ENCODE peak calls at places on chromosomes 5 and 9, in ten cellular contexts. One of them, this sample, is unnamed.
A peak's percentile ranks its signal among the peaks of the same experiment; 100 is the strongest.

GRCh38 chr5:58318468-58318867 is 141.4 kb downstream of the PLK2 start:
- DNase-seq in Caco-2: no peak
- DNase-seq in stimulated activated CD8-positive, alpha-beta memory T cell treated with anti-CD3 and anti-CD28 coated beads, Interleukin-12 subunit alpha, Interleukin-12 subunit beta, amount 100 ng/mL, for 1 hour: no peak
- DNase-seq in H54: no peak
- DNase-seq in progenitor cell of endocrine pancreas: no peak
- DNase-seq in occipital lobe: no peak
- DNase-seq in COR-L47: no peak
- DNase-seq in left ventricle myocardium inferior: no peak
- DNase-seq in activated naive CD4-positive, alpha-beta T cell: no peak
- DNase-seq in naive thymus-derived CD8-positive, alpha-beta T cell: no peak
- DNase-seq in this sample: no peak

GRCh38 chr9:129697111-129697955 is 31.9 kb downstream of the PRRX2 start:
- DNase-seq in COR-L47: peak; percentile 56
- DNase-seq in activated naive CD4-positive, alpha-beta T cell: no peak
- DNase-seq in progenitor cell of endocrine pancreas: no peak
- DNase-seq in stimulated activated CD8-positive, alpha-beta memory T cell treated with anti-CD3 and anti-CD28 coated beads, Interleukin-12 subunit alpha, Interleukin-12 subunit beta, amount 100 ng/mL, for 1 hour: peak; percentile 1
- DNase-seq in left ventricle myocardium inferior: peak; percentile 41
- DNase-seq in H54: peak; percentile 40
- DNase-seq in naive thymus-derived CD8-positive, alpha-beta T cell: no peak
- DNase-seq in Caco-2: no peak
- DNase-seq in occipital lobe: no peak
- DNase-seq in this sample: peak; percentile 77

GRCh38 chr5:55481293-55481900 is 53.4 kb downstream of the PLPP1 start:
- DNase-seq in progenitor cell of endocrine pancreas: no peak
- DNase-seq in activated naive CD4-positive, alpha-beta T cell: no peak
- DNase-seq in H54: no peak
- DNase-seq in stimulated activated CD8-positive, alpha-beta memory T cell treated with anti-CD3 and anti-CD28 coated beads, Interleukin-12 subunit alpha, Interleukin-12 subunit beta, amount 100 ng/mL, for 1 hour: no peak
- DNase-seq in left ventricle myocardium inferior: no peak
- DNase-seq in occipital lobe: no peak
- DNase-seq in Caco-2: no peak
- DNase-seq in COR-L47: no peak
- DNase-seq in naive thymus-derived CD8-positive, alpha-beta T cell: no peak
- DNase-seq in this sample: peak; percentile 8

GRCh38 chr5:66958984-66959641 is 237.5 kb downstream of the CD180 start:
- DNase-seq in occipital lobe: no peak
- DNase-seq in naive thymus-derived CD8-positive, alpha-beta T cell: no peak
- DNase-seq in Caco-2: no peak
- DNase-seq in progenitor cell of endocrine pancreas: no peak
- DNase-seq in H54: no peak
- DNase-seq in activated naive CD4-positive, alpha-beta T cell: no peak
- DNase-seq in left ventricle myocardium inferior: peak; percentile 40
- DNase-seq in COR-L47: no peak
- DNase-seq in stimulated activated CD8-positive, alpha-beta memory T cell treated with anti-CD3 and anti-CD28 coated beads, Interleukin-12 subunit alpha, Interleukin-12 subunit beta, amount 100 ng/mL, for 1 hour: no peak
- DNase-seq in this sample: peak; percentile 80

GRCh38 chr5:106376522-106376921 is 1294.2 kb downstream of the EFNA5 start:
- DNase-seq in progenitor cell of endocrine pancreas: no peak
- DNase-seq in Caco-2: no peak
- DNase-seq in left ventricle myocardium inferior: no peak
- DNase-seq in activated naive CD4-positive, alpha-beta T cell: no peak
- DNase-seq in stimulated activated CD8-positive, alpha-beta memory T cell treated with anti-CD3 and anti-CD28 coated beads, Interleukin-12 subunit alpha, Interleukin-12 subunit beta, amount 100 ng/mL, for 1 hour: no peak
- DNase-seq in naive thymus-derived CD8-positive, alpha-beta T cell: no peak
- DNase-seq in COR-L47: no peak
- DNase-seq in occipital lobe: no peak
- DNase-seq in H54: no peak
- DNase-seq in this sample: peak; percentile 7

GRCh38 chr9:94866770-94867169 is 140.3 kb downstream of the AOPEP start:
- DNase-seq in left ventricle myocardium inferior: no peak
- DNase-seq in progenitor cell of endocrine pancreas: no peak
- DNase-seq in activated naive CD4-positive, alpha-beta T cell: no peak
- DNase-seq in occipital lobe: no peak
- DNase-seq in stimulated activated CD8-positive, alpha-beta memory T cell treated with anti-CD3 and anti-CD28 coated beads, Interleukin-12 subunit alpha, Interleukin-12 subunit beta, amount 100 ng/mL, for 1 hour: no peak
- DNase-seq in COR-L47: no peak
- DNase-seq in H54: no peak
- DNase-seq in naive thymus-derived CD8-positive, alpha-beta T cell: no peak
- DNase-seq in Caco-2: no peak
- DNase-seq in this sample: peak; percentile 37

GRCh38 chr5:29238115-29238514 is 1955.4 kb upstream of the CDH6 start:
- DNase-seq in stimulated activated CD8-positive, alpha-beta memory T cell treated with anti-CD3 and anti-CD28 coated beads, Interleukin-12 subunit alpha, Interleukin-12 subunit beta, amount 100 ng/mL, for 1 hour: no peak
- DNase-seq in H54: no peak
- DNase-seq in COR-L47: no peak
- DNase-seq in activated naive CD4-positive, alpha-beta T cell: no peak
- DNase-seq in progenitor cell of endocrine pancreas: no peak
- DNase-seq in naive thymus-derived CD8-positive, alpha-beta T cell: no peak
- DNase-seq in occipital lobe: no peak
- DNase-seq in left ventricle myocardium inferior: no peak
- DNase-seq in Caco-2: no peak
- DNase-seq in this sample: no peak

GRCh38 chr5:5650242-5650641 is 227.8 kb downstream of the ICE1 start:
- DNase-seq in Caco-2: no peak
- DNase-seq in progenitor cell of endocrine pancreas: no peak
- DNase-seq in activated naive CD4-positive, alpha-beta T cell: no peak
- DNase-seq in left ventricle myocardium inferior: no peak
- DNase-seq in COR-L47: no peak
- DNase-seq in naive thymus-derived CD8-positive, alpha-beta T cell: no peak
- DNase-seq in stimulated activated CD8-positive, alpha-beta memory T cell treated with anti-CD3 and anti-CD28 coated beads, Interleukin-12 subunit alpha, Interleukin-12 subunit beta, amount 100 ng/mL, for 1 hour: no peak
- DNase-seq in H54: no peak
- DNase-seq in occipital lobe: no peak
- DNase-seq in this sample: no peak

GRCh38 chr5:154467655-154468354 is 10.2 kb downstream of the HAND1 start:
- DNase-seq in left ventricle myocardium inferior: peak; percentile 76
- DNase-seq in stimulated activated CD8-positive, alpha-beta memory T cell treated with anti-CD3 and anti-CD28 coated beads, Interleukin-12 subunit alpha, Interleukin-12 subunit beta, amount 100 ng/mL, for 1 hour: peak; percentile 56
- DNase-seq in occipital lobe: peak; percentile 43
- DNase-seq in Caco-2: peak; percentile 74
- DNase-seq in naive thymus-derived CD8-positive, alpha-beta T cell: peak; percentile 44
- DNase-seq in activated naive CD4-positive, alpha-beta T cell: peak; percentile 50
- DNase-seq in COR-L47: peak; percentile 55
- DNase-seq in H54: peak; percentile 91
- DNase-seq in progenitor cell of endocrine pancreas: peak; percentile 82
- DNase-seq in this sample: peak; percentile 82

GRCh38 chr9:76688471-76689238 is 75.6 kb upstream of the PCA3 start:
- DNase-seq in occipital lobe: no peak
- DNase-seq in COR-L47: no peak
- DNase-seq in progenitor cell of endocrine pancreas: no peak
- DNase-seq in Caco-2: no peak
- DNase-seq in activated naive CD4-positive, alpha-beta T cell: no peak
- DNase-seq in left ventricle myocardium inferior: no peak
- DNase-seq in H54: no peak
- DNase-seq in stimulated activated CD8-positive, alpha-beta memory T cell treated with anti-CD3 and anti-CD28 coated beads, Interleukin-12 subunit alpha, Interleukin-12 subunit beta, amount 100 ng/mL, for 1 hour: no peak
- DNase-seq in naive thymus-derived CD8-positive, alpha-beta T cell: no peak
- DNase-seq in this sample: peak; percentile 33